ENCODE peak calls at places on chromosomes 12 and 14, in ten cellular contexts. One of them, this sample, is unnamed.

GRCh38 chr12:25957898-25958253 is 606 bp upstream of the RASSF8 start:
- DNase-seq in KBM-7: peak; percentile 25
- DNase-seq in mesothelial cell of epicardium: no peak
- DNase-seq in aorta: no peak
- DNase-seq in activated T-cell treated with anti-CD3 and anti-CD28 coated beads, Interleukin-2, amount 50 U/mL, for 72 hours: peak; percentile 19
- DNase-seq in activated T-helper 1 cell treated with anti-CD3 and anti-CD28 coated beads, Interleukin-12 subunit alpha, Interleukin-12 subunit beta, Interleukin-2, Interleukin-4 antibody, amounts not matched to agents 30 ng/mL and 10 ng/mL and 1 ng/mL, durations not matched to agents 14 hours and 24 hours and 36 hours: no peak
- DNase-seq in posterior cingulate gyrus: no peak
- DNase-seq in skeletal muscle cell: no peak
- DNase-seq in hypothalamus: no peak
- DNase-seq in adipocyte: peak; percentile 83
- DNase-seq in this sample: no peak

GRCh38 chr12:49868952-49869815 is 26.3 kb upstream of the BCDIN3D start:
- DNase-seq in activated T-cell treated with anti-CD3 and anti-CD28 coated beads, Interleukin-2, amount 50 U/mL, for 72 hours: no peak
- DNase-seq in skeletal muscle cell: peak; percentile 89
- DNase-seq in posterior cingulate gyrus: peak; percentile 70
- DNase-seq in mesothelial cell of epicardium: peak; percentile 80
- DNase-seq in activated T-helper 1 cell treated with anti-CD3 and anti-CD28 coated beads, Interleukin-12 subunit alpha, Interleukin-12 subunit beta, Interleukin-2, Interleukin-4 antibody, amounts not matched to agents 30 ng/mL and 10 ng/mL and 1 ng/mL, durations not matched to agents 14 hours and 24 hours and 36 hours: no peak
- DNase-seq in hypothalamus: no peak
- DNase-seq in KBM-7: peak; percentile 80
- DNase-seq in aorta: peak; percentile 90
- DNase-seq in adipocyte: peak; percentile 97
- DNase-seq in this sample: peak; percentile 97

GRCh38 chr12:75984577-75985182 is 46.9 kb downstream of the PHLDA1 start:
- DNase-seq in aorta: no peak
- DNase-seq in activated T-cell treated with anti-CD3 and anti-CD28 coated beads, Interleukin-2, amount 50 U/mL, for 72 hours: no peak
- DNase-seq in adipocyte: no peak
- DNase-seq in hypothalamus: no peak
- DNase-seq in mesothelial cell of epicardium: no peak
- DNase-seq in posterior cingulate gyrus: no peak
- DNase-seq in activated T-helper 1 cell treated with anti-CD3 and anti-CD28 coated beads, Interleukin-12 subunit alpha, Interleukin-12 subunit beta, Interleukin-2, Interleukin-4 antibody, amounts not matched to agents 30 ng/mL and 10 ng/mL and 1 ng/mL, durations not matched to agents 14 hours and 24 hours and 36 hours: no peak
- DNase-seq in skeletal muscle cell: no peak
- DNase-seq in KBM-7: no peak
- DNase-seq in this sample: no peak

GRCh38 chr14:70472253-70473159 is 20.5 kb downstream of the ADAM21 start:
- DNase-seq in mesothelial cell of epicardium: no peak
- DNase-seq in aorta: no peak
- DNase-seq in posterior cingulate gyrus: no peak
- DNase-seq in activated T-cell treated with anti-CD3 and anti-CD28 coated beads, Interleukin-2, amount 50 U/mL, for 72 hours: no peak
- DNase-seq in adipocyte: no peak
- DNase-seq in hypothalamus: no peak
- DNase-seq in skeletal muscle cell: no peak
- DNase-seq in activated T-helper 1 cell treated with anti-CD3 and anti-CD28 coated beads, Interleukin-12 subunit alpha, Interleukin-12 subunit beta, Interleukin-2, Interleukin-4 antibody, amounts not matched to agents 30 ng/mL and 10 ng/mL and 1 ng/mL, durations not matched to agents 14 hours and 24 hours and 36 hours: no peak
- DNase-seq in KBM-7: no peak
- DNase-seq in this sample: no peak

GRCh38 chr12:109893250-109893995 is 6.7 kb upstream of the TCHP start:
- DNase-seq in posterior cingulate gyrus: no peak
- DNase-seq in hypothalamus: no peak
- DNase-seq in mesothelial cell of epicardium: no peak
- DNase-seq in aorta: no peak
- DNase-seq in adipocyte: no peak
- DNase-seq in KBM-7: no peak
- DNase-seq in activated T-helper 1 cell treated with anti-CD3 and anti-CD28 coated beads, Interleukin-12 subunit alpha, Interleukin-12 subunit beta, Interleukin-2, Interleukin-4 antibody, amounts not matched to agents 30 ng/mL and 10 ng/mL and 1 ng/mL, durations not matched to agents 14 hours and 24 hours and 36 hours: no peak
- DNase-seq in activated T-cell treated with anti-CD3 and anti-CD28 coated beads, Interleukin-2, amount 50 U/mL, for 72 hours: no peak
- DNase-seq in skeletal muscle cell: no peak
- DNase-seq in this sample: no peak

GRCh38 chr12:102873077-102873476 is 44.0 kb downstream of the PAH start:
- DNase-seq in mesothelial cell of epicardium: no peak
- DNase-seq in skeletal muscle cell: no peak
- DNase-seq in posterior cingulate gyrus: no peak
- DNase-seq in KBM-7: no peak
- DNase-seq in hypothalamus: no peak
- DNase-seq in aorta: no peak
- DNase-seq in adipocyte: no peak
- DNase-seq in activated T-helper 1 cell treated with anti-CD3 and anti-CD28 coated beads, Interleukin-12 subunit alpha, Interleukin-12 subunit beta, Interleukin-2, Interleukin-4 antibody, amounts not matched to agents 30 ng/mL and 10 ng/mL and 1 ng/mL, durations not matched to agents 14 hours and 24 hours and 36 hours: no peak
- DNase-seq in activated T-cell treated with anti-CD3 and anti-CD28 coated beads, Interleukin-2, amount 50 U/mL, for 72 hours: no peak
- DNase-seq in this sample: no peak

GRCh38 chr12:28191690-28192089 is 1.4 kb downstream of the CCDC91 start:
- DNase-seq in adipocyte: peak; percentile 52
- DNase-seq in activated T-cell treated with anti-CD3 and anti-CD28 coated beads, Interleukin-2, amount 50 U/mL, for 72 hours: peak; percentile 5
- DNase-seq in aorta: no peak
- DNase-seq in KBM-7: peak; percentile 24
- DNase-seq in activated T-helper 1 cell treated with anti-CD3 and anti-CD28 coated beads, Interleukin-12 subunit alpha, Interleukin-12 subunit beta, Interleukin-2, Interleukin-4 antibody, amounts not matched to agents 30 ng/mL and 10 ng/mL and 1 ng/mL, durations not matched to agents 14 hours and 24 hours and 36 hours: no peak
- DNase-seq in mesothelial cell of epicardium: no peak
- DNase-seq in posterior cingulate gyrus: no peak
- DNase-seq in hypothalamus: no peak
- DNase-seq in skeletal muscle cell: no peak
- DNase-seq in this sample: peak; percentile 13

GRCh38 chr14:75232597-75232996 is 46.0 kb upstream of the FOS start:
- DNase-seq in activated T-cell treated with anti-CD3 and anti-CD28 coated beads, Interleukin-2, amount 50 U/mL, for 72 hours: no peak
- DNase-seq in posterior cingulate gyrus: no peak
- DNase-seq in hypothalamus: no peak
- DNase-seq in activated T-helper 1 cell treated with anti-CD3 and anti-CD28 coated beads, Interleukin-12 subunit alpha, Interleukin-12 subunit beta, Interleukin-2, Interleukin-4 antibody, amounts not matched to agents 30 ng/mL and 10 ng/mL and 1 ng/mL, durations not matched to agents 14 hours and 24 hours and 36 hours: no peak
- DNase-seq in mesothelial cell of epicardium: no peak
- DNase-seq in adipocyte: no peak
- DNase-seq in KBM-7: no peak
- DNase-seq in aorta: no peak
- DNase-seq in skeletal muscle cell: no peak
- DNase-seq in this sample: no peak

GRCh38 chr12:92690601-92691000 is 12.2 kb upstream of the PLEKHG7 start:
- DNase-seq in posterior cingulate gyrus: no peak
- DNase-seq in adipocyte: peak; percentile 7
- DNase-seq in KBM-7: no peak
- DNase-seq in hypothalamus: no peak
- DNase-seq in aorta: no peak
- DNase-seq in activated T-cell treated with anti-CD3 and anti-CD28 coated beads, Interleukin-2, amount 50 U/mL, for 72 hours: no peak
- DNase-seq in mesothelial cell of epicardium: no peak
- DNase-seq in skeletal muscle cell: no peak
- DNase-seq in activated T-helper 1 cell treated with anti-CD3 and anti-CD28 coated beads, Interleukin-12 subunit alpha, Interleukin-12 subunit beta, Interleukin-2, Interleukin-4 antibody, amounts not matched to agents 30 ng/mL and 10 ng/mL and 1 ng/mL, durations not matched to agents 14 hours and 24 hours and 36 hours: no peak
- DNase-seq in this sample: no peak

GRCh38 chr14:50964683-50965390 is 20.6 kb upstream of the PYGL start:
- DNase-seq in posterior cingulate gyrus: no peak
- DNase-seq in skeletal muscle cell: peak; percentile 96
- DNase-seq in hypothalamus: no peak
- DNase-seq in activated T-cell treated with anti-CD3 and anti-CD28 coated beads, Interleukin-2, amount 50 U/mL, for 72 hours: no peak
- DNase-seq in aorta: peak; percentile 82
- DNase-seq in KBM-7: no peak
- DNase-seq in activated T-helper 1 cell treated with anti-CD3 and anti-CD28 coated beads, Interleukin-12 subunit alpha, Interleukin-12 subunit beta, Interleukin-2, Interleukin-4 antibody, amounts not matched to agents 30 ng/mL and 10 ng/mL and 1 ng/mL, durations not matched to agents 14 hours and 24 hours and 36 hours: no peak
- DNase-seq in adipocyte: peak; percentile 96
- DNase-seq in mesothelial cell of epicardium: peak; percentile 68
- DNase-seq in this sample: no peak

GRCh38 chr12:58176296-58176869 is 235.0 kb downstream of the ATP23 start:
- DNase-seq in posterior cingulate gyrus: no peak
- DNase-seq in activated T-helper 1 cell treated with anti-CD3 and anti-CD28 coated beads, Interleukin-12 subunit alpha, Interleukin-12 subunit beta, Interleukin-2, Interleukin-4 antibody, amounts not matched to agents 30 ng/mL and 10 ng/mL and 1 ng/mL, durations not matched to agents 14 hours and 24 hours and 36 hours: no peak
- DNase-seq in activated T-cell treated with anti-CD3 and anti-CD28 coated beads, Interleukin-2, amount 50 U/mL, for 72 hours: peak; percentile 44
- DNase-seq in hypothalamus: no peak
- DNase-seq in adipocyte: no peak
- DNase-seq in aorta: no peak
- DNase-seq in KBM-7: peak; percentile 9
- DNase-seq in mesothelial cell of epicardium: peak; percentile 52
- DNase-seq in skeletal muscle cell: no peak
- DNase-seq in this sample: peak; percentile 18

GRCh38 chr12:26821212-26821701 is 11.7 kb downstream of the ITPR2 start:
- DNase-seq in hypothalamus: no peak
- DNase-seq in activated T-cell treated with anti-CD3 and anti-CD28 coated beads, Interleukin-2, amount 50 U/mL, for 72 hours: no peak
- DNase-seq in skeletal muscle cell: no peak
- DNase-seq in aorta: no peak
- DNase-seq in posterior cingulate gyrus: no peak
- DNase-seq in activated T-helper 1 cell treated with anti-CD3 and anti-CD28 coated beads, Interleukin-12 subunit alpha, Interleukin-12 subunit beta, Interleukin-2, Interleukin-4 antibody, amounts not matched to agents 30 ng/mL and 10 ng/mL and 1 ng/mL, durations not matched to agents 14 hours and 24 hours and 36 hours: no peak
- DNase-seq in KBM-7: no peak
- DNase-seq in mesothelial cell of epicardium: no peak
- DNase-seq in adipocyte: no peak
- DNase-seq in this sample: no peak

This sample was measured in K562.